ENCODE peak calls at places on chromosome 21, in six cellular contexts. A, P, Y, V, C and D are unnamed samples. For H3K4me1, the result is how much of the 10 kb centered on the place peaks cover.

GRCh38 chr21:17003763-17004373 is 509.0 kb upstream of the CXADR start:
- DNase-seq in C (no peak), Y (no peak), P (no peak), A (no peak), V (no peak), D (no peak)

GRCh38 chr21:37710555-37711293 is 205.5 kb downstream of the KCNJ6 start:
- DNase-seq in Y (no peak), P (peak), C (no peak), A (no peak), V (no peak), D (no peak)

GRCh38 chr21:31509108-31510017 is 150.1 kb upstream of the SOD1 start:
- DNase-seq in C (no peak), P (peak), A (no peak), V (peak), Y (peak), D (peak)

GRCh38 chr21:36412916-36413315 is 27.7 kb downstream of the CHAF1B start:
- DNase-seq in P (no peak), V (no peak), Y (no peak), A (no peak), C (no peak), D (no peak)

GRCh38 chr21:37269481-37269880 is 2.3 kb upstream of the VPS26C start:
- DNase-seq in C (no peak), Y (no peak), A (no peak), P (no peak), V (no peak), D (no peak)

GRCh38 chr21:26756491-26757159 is 88.6 kb downstream of the ADAMTS1 start:
- DNase-seq in A (no peak), C (no peak), V (no peak), Y (no peak), P (no peak), D (no peak)

GRCh38 chr21:36169465-36170128 is 13.0 kb downstream of the DOP1B start:
- DNase-seq in Y (no peak), P (no peak), A (peak), V (no peak), C (no peak), D (no peak)

GRCh38 chr21:36461918-36462486 is 17.9 kb downstream of the CLDN14 start:
- DNase-seq in Y (no peak), C (no peak), A (no peak), P (no peak), V (no peak), D (no peak)

GRCh38 chr21:38159355-38159754 is 97.4 kb upstream of the KCNJ15 start:
- DNase-seq in C (peak), A (peak), P (peak), V (no peak), Y (peak), D (peak)

GRCh38 chr21:15804247-15804985 is 74.6 kb downstream of the USP25 start:
- DNase-seq in Y (no peak), C (no peak), V (no peak), A (no peak), P (no peak), D (no peak)

GRCh38 chr21:16455978-16456377 is 726.2 kb downstream of the USP25 start:
- DNase-seq in P (no peak), C (no peak), A (no peak), Y (no peak), V (peak), D (no peak)

GRCh38 chr21:16194851-16195251 is 465.1 kb downstream of the USP25 start:
- DNase-seq in Y (no peak), C (no peak), A (no peak), P (no peak), V (peak), D (no peak)

GRCh38 chr21:32096411-32096810 is 182.4 kb downstream of the MIS18A start:
- DNase-seq in Y (no peak), P (peak), A (no peak), C (no peak), V (peak), D (no peak)

GRCh38 chr21:38982096-38982495 is 176.4 kb downstream of the ETS2 start:
- DNase-seq in P (no peak), A (no peak), C (no peak), V (no peak), Y (no peak), D (no peak)

GRCh38 chr21:45869121-45870007 is 112.2 kb upstream of the COL6A1 start:
- DNase-seq in V (no peak), P (no peak), C (peak), A (no peak), Y (no peak), D (no peak)
- H3K4me1 ChIP-seq in V (under half), P (under half), C (under half), A (under half), Y (under half), D (under half)

GRCh38 chr21:27827972-27828371 is 861.1 kb upstream of the ADAMTS5 start:
- DNase-seq in A (no peak), V (no peak), P (no peak), Y (no peak), C (no peak), D (no peak)

GRCh38 chr21:27825035-27825434 is 858.1 kb upstream of the ADAMTS5 start:
- DNase-seq in V (no peak), P (no peak), C (no peak), A (no peak), Y (no peak), D (no peak)

GRCh38 chr21:27820342-27820741 is 853.5 kb upstream of the ADAMTS5 start:
- DNase-seq in Y (no peak), P (no peak), C (no peak), V (no peak), A (no peak), D (no peak)

GRCh38 chr21:27819299-27819698 is 852.4 kb upstream of the ADAMTS5 start:
- DNase-seq in P (no peak), Y (no peak), A (no peak), C (no peak), V (no peak), D (no peak)

DNA sequence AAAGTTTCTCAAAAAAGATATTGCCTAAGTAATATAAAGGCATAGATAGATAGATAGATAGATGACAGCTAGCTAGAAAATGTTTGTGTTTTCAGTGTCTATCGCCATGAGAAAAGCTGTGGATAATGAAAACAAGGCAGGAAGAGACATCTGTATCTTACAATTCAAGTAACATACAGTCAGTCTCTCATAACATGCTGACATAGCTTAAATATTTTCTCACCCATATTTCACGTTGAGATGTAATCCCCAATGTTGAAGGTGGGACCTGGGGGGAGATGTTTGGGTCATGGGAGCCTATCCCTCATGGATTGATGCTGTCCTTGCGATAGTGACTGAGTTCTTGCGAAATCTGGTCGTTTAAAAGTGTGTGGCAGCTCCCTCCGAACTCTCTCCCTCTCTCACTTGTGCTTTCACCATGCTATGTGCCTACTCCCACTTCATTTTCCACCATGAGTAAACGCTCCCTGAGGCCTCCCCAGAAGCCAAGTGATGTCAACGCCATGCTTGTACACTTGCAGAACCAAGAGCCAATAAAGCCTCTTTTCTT is 856.8 kb upstream of the ADAMTS5 start:
- DNase-seq in C (no peak), P (no peak), Y (no peak), V (no peak), A (no peak), D (no peak)
- H3K4me1 ChIP-seq in C (under half), P (under half), Y (under half), V (under half), A (under half), D (under half)

GRCh38 chr21:35020446-35020845 is 28.7 kb downstream of the RUNX1 start:
- DNase-seq in V (no peak), C (no peak), Y (no peak), A (no peak), P (no peak), D (no peak)

GRCh38 chr21:35017256-35017655 is 31.8 kb downstream of the RUNX1 start:
- DNase-seq in Y (no peak), C (no peak), A (no peak), P (no peak), V (no peak), D (no peak)

GRCh38 chr21:35020902-35021301 is 28.2 kb downstream of the RUNX1 start:
- DNase-seq in A (no peak), V (no peak), P (no peak), C (no peak), Y (no peak), D (no peak)

GRCh38 chr21:35021546-35021945 is 27.6 kb downstream of the RUNX1 start:
- DNase-seq in V (no peak), C (no peak), A (no peak), Y (no peak), P (no peak), D (no peak)

GRCh38 chr21:35019631-35020032 is 29.5 kb downstream of the RUNX1 start:
- DNase-seq in A (no peak), P (no peak), C (peak), V (no peak), Y (no peak), D (no peak)
- H3K4me1 ChIP-seq in A (under half), P (under half), C (under half), V (under half), Y (half or more), D (under half)

GRCh38 chr21:34075760-34076159 is 2.4 kb downstream of the MRPS6 start:
- DNase-seq in Y (no peak), P (no peak), A (no peak), C (no peak), V (no peak), D (no peak)

GRCh38 chr21:34078915-34079314 is 5.5 kb downstream of the MRPS6 start:
- DNase-seq in C (no peak), V (no peak), Y (no peak), P (no peak), A (no peak), D (no peak)

GRCh38 chr21:34076835-34077234 is 3.5 kb downstream of the MRPS6 start:
- DNase-seq in Y (no peak), P (no peak), V (no peak), C (no peak), A (no peak), D (no peak)

GRCh38 chr21:34080693-34081092 is 7.3 kb downstream of the MRPS6 start:
- DNase-seq in Y (no peak), C (no peak), P (no peak), A (no peak), V (no peak), D (no peak)

DNA sequence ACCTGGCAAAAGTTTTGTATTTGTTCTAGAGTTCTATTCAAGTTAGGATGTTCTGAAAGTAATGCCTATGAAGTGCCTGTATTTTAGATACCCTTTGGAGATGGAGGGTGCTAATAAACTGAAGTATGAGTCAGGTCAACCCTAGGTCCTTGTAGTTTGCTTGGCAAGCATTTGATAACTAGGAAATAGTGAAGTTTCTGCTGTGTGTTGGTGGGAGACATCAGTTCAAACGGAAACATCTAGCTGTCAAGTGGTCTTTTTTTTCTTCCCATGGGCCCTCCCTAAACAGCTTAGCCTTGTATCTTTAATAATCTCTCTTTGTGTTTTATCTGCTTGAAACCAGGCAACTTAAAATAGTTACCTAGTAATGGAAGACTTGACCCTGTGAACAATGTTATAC is 4.5 kb downstream of the MRPS6 start:
- DNase-seq in C (no peak), V (no peak), Y (no peak), P (no peak), A (no peak), D (no peak)
- H3K4me1 ChIP-seq in C (half or more), V (under half), Y (under half), P (under half), A (under half), D (under half)

DNA sequence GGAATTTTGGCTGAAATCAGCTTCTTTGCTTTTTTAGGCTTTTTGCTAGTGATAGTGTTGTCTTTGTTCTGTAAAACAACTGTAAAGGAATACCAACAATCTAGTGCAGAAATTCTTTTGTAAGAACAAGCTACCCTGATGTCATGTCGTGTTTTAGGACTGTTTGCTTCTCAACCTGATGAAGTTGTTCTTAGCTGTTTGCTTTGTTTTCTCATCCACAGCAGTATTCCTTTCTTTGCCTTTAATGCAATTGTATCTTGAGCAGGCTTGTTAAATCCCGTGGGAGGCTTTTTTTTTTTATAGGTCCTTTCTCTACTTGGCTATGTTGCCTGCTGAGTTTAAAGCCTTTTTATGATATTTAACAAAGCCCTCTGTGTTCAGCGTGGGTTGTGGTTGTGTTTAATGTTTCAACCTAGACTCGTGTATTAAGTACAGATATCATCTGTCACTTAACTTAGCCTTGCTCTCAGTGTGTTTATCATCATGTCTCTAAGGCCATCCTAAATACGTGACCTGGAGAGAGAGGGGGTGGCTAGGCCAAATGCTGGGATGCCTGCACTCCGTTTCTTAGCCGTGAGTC is 31.6 kb downstream of the ADARB1 start:
- DNase-seq in Y (no peak), P (no peak), C (no peak), V (peak), A (no peak), D (no peak)
- H3K4me1 ChIP-seq in Y (under half), P (under half), C (under half), V (under half), A (half or more), D (under half)

GRCh38 chr21:41765393-41765950 is 1.4 kb downstream of the RIPK4 start:
- DNase-seq in A (no peak), P (no peak), Y (no peak), C (no peak), V (no peak), D (no peak)
- H3K4me1 ChIP-seq in A (under half), P (under half), Y (under half), C (under half), V (under half), D (under half)

GRCh38 chr21:35044770-35045538 is 4.1 kb downstream of the RUNX1 start:
- DNase-seq in Y (no peak), C (no peak), V (no peak), P (no peak), A (no peak), D (no peak)

GRCh38 chr21:35046223-35046690 is 2.8 kb downstream of the RUNX1 start:
- DNase-seq in C (no peak), Y (no peak), V (no peak), A (no peak), P (no peak), D (no peak)

GRCh38 chr21:35048183-35048601 is 910 bp downstream of the RUNX1 start:
- DNase-seq in P (no peak), A (peak), C (no peak), Y (no peak), V (no peak), D (no peak)

GRCh38 chr21:35045539-35046222 is 3.4 kb downstream of the RUNX1 start:
- DNase-seq in V (no peak), Y (peak), C (no peak), P (no peak), A (no peak), D (no peak)

DNA sequence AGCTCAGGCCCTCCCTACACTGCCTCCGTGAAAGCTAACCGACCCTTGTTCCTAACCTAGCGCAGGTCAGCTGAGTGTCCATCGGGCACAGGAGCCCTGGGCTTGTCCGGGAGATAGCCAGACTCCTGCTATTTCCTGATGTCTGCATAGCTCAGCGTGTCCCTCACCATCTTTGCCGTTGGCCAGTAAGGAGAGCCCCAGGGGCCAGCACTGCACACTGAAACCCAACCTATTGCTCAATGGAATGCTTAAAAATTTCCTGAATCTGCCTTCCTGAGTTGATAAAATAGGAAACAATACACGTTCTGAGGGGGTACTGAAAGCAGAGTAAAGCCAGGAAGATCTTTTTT is 2.2 kb downstream of the RUNX1 start:
- DNase-seq in V (no peak), P (no peak), A (no peak), Y (no peak), C (no peak), D (no peak)
- H3K4me1 ChIP-seq in V (under half), P (under half), A (under half), Y (half or more), C (under half), D (under half)

GRCh38 chr21:19759836-19760235 is 1238.4 kb upstream of the NCAM2 start:
- DNase-seq in V (no peak), Y (no peak), A (no peak), C (no peak), P (no peak), D (no peak)
- H3K4me1 ChIP-seq in V (under half), Y (under half), A (under half), C (under half), P (under half), D (under half)

GRCh38 chr21:43885721-43886120 is 20.7 kb downstream of the AGPAT3 start:
- DNase-seq in P (no peak), A (no peak), Y (no peak), V (no peak), C (no peak), D (no peak)
- H3K4me1 ChIP-seq in P (under half), A (under half), Y (under half), V (under half), C (under half), D (under half)

DNA sequence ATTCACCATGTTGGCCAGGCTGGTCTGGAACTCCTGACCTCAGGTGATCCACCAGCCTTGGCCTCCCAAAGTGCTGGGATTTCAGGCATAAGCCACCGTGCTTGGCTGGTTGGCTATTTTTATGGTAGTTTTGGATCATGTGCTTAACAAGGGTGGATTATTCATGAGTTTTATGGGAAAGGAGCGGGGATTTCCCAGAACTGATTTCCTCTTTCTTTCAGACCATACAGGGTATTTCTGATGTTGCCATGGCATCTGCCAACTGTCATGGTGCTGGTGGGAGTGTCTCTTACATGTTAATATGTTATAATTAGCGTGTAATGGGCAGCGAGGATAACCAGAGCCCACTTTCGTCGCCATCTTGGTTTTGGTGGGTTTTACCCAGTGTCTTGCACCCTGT is 3.2 kb downstream of the TRPM2 start:
- DNase-seq in A (no peak), C (no peak), P (no peak), Y (no peak), V (no peak), D (no peak)
- H3K4me1 ChIP-seq in A (under half), C (under half), P (under half), Y (under half), V (under half), D (under half)